ENCODE peak calls at places on chromosome 1, in eight cellular contexts. K is sciatic nerve; L is GM04504; E is lung microvascular endothelial cell; Q is activated T-helper 1 cell treated with anti-CD3 and anti-CD28 coated beads, Interleukin-2, amount 50 U/mL, for 16 hours; P is foreskin fibroblast; N is stimulated activated CD8-positive, alpha-beta memory T cell treated with anti-CD3 and anti-CD28 coated beads, Interleukin-4, amount 100 ng/mL, for 24 hours; O is T-helper 17 cell. S is an unnamed sample.

GRCh38 chr1:198118136-198118535 is 38.7 kb upstream of the NEK7 start:
- DNase-seq in N (no peak), L (peak; percentile 88), E (peak; percentile 12), K (peak; percentile 82), P (peak; percentile 94), Q (no peak), O (no peak), S (peak; percentile 81)

GRCh38 chr1:93692983-93693591 is 11.4 kb upstream of the BCAR3 start:
- DNase-seq in Q (no peak), P (peak; percentile 91), N (no peak), L (peak; percentile 75), O (no peak), E (peak; percentile 65), K (no peak), S (no peak)

GRCh38 chr1:244735404-244735803 is 82.5 kb downstream of the DESI2 start:
- DNase-seq in E (no peak), K (no peak), P (no peak), N (no peak), Q (no peak), L (no peak), O (no peak), S (no peak)

GRCh38 chr1:117674521-117675400 is 68.9 kb downstream of the TENT5C start:
- DNase-seq in N (no peak), O (peak; percentile 39), L (no peak), P (peak; percentile 22), Q (peak; percentile 19), K (no peak), E (no peak), S (no peak)

GRCh38 chr1:192609110-192610079 is 26.6 kb upstream of the RGS13 start:
- DNase-seq in P (peak; percentile 28), O (peak; percentile 25), N (peak; percentile 27), E (peak; percentile 8), L (no peak), Q (peak; percentile 14), K (peak; percentile 69), S (peak; percentile 84)

GRCh38 chr1:245997471-245998258 is 509.4 kb downstream of the SMYD3 start:
- DNase-seq in Q (no peak), E (peak; percentile 65), L (no peak), N (no peak), O (no peak), P (peak; percentile 78), K (no peak), S (no peak)

GRCh38 chr1:173573596-173573995 is 29.3 kb downstream of the SLC9C2 start:
- DNase-seq in P (no peak), L (no peak), K (no peak), O (no peak), E (no peak), Q (no peak), N (no peak), S (no peak)

GRCh38 chr1:118716775-118717174 is 271.4 kb downstream of the TBX15 start:
- DNase-seq in Q (no peak), O (no peak), N (no peak), E (peak; percentile 51), K (no peak), P (peak; percentile 8), L (no peak), S (no peak)

GRCh38 chr1:201265771-201266170 is 17.5 kb upstream of the PKP1 start:
- DNase-seq in L (no peak), N (no peak), O (no peak), K (no peak), Q (no peak), P (peak; percentile 56), E (no peak), S (no peak)